ENCODE peak calls at places on chromosomes 12 and 14, in nine cellular contexts. M is heart left ventricle, U is spleen, T is lower leg skin, F is IMR-90, S is HCT116, C is HepG2, O is ovary, A is stomach. B is an unnamed sample.

GRCh38 chr12:40446385-40446784 is 221.6 kb downstream of the LRRK2 start:
- DNase-seq in S (peak; percentile 3), A (no peak), U (no peak), C (peak; percentile 12), M (no peak), O (no peak), F (peak; percentile 2), T (no peak), B (no peak)

GRCh38 chr12:15829255-15829654 is 40.1 kb upstream of the EPS8 start:
- DNase-seq in S (no peak), U (no peak), O (no peak), C (no peak), M (no peak), F (no peak), A (no peak), T (no peak), B (no peak)

GRCh38 chr14:100065942-100066574 is 836 bp downstream of the EVL start:
- DNase-seq in U (peak; percentile 85), M (peak; percentile 40), C (no peak), F (no peak), O (no peak), A (peak; percentile 41), S (no peak), T (no peak), B (no peak)

GRCh38 chr12:126747530-126748149 is 1519.3 kb upstream of the TMEM132C start:
- DNase-seq in U (peak; percentile 83), A (peak; percentile 47), C (peak; percentile 9), O (no peak), T (no peak), S (peak; percentile 16), M (peak; percentile 34), F (no peak), B (no peak)

GRCh38 chr14:65949711-65950516 is 536.3 kb upstream of the CCDC196 start:
- DNase-seq in M (peak; percentile 36), S (peak; percentile 4), C (peak; percentile 29), F (peak; percentile 12), O (no peak), T (no peak), U (no peak), A (peak; percentile 82), B (peak; percentile 72)

GRCh38 chr12:54438506-54438905 is 19.4 kb upstream of the ITGA5 start:
- DNase-seq in U (no peak), T (no peak), M (no peak), C (no peak), O (no peak), F (no peak), S (no peak), A (no peak), B (no peak)

GRCh38 chr12:76591461-76591860 is 31.9 kb upstream of the OSBPL8 start:
- DNase-seq in M (no peak), A (no peak), F (peak; percentile 48), T (peak; percentile 23), C (no peak), S (no peak), O (no peak), U (no peak), B (no peak)

GRCh38 chr12:91417649-91418048 is 235.0 kb upstream of the DCN start:
- DNase-seq in S (no peak), O (no peak), C (no peak), A (no peak), U (no peak), M (no peak), F (no peak), T (no peak), B (no peak)

GRCh38 chr14:89226789-89227489 is 190.1 kb downstream of the FOXN3 start:
- DNase-seq in M (no peak), U (no peak), C (no peak), F (no peak), S (no peak), T (peak; percentile 44), O (no peak), A (no peak), B (no peak)

GRCh38 chr14:95518045-95518751 is 1.7 kb upstream of the SYNE3 start:
- DNase-seq in M (peak; percentile 19), U (peak; percentile 58), S (no peak), F (peak; percentile 57), C (no peak), O (no peak), T (no peak), A (no peak), B (no peak)

GRCh38 chr14:95520346-95520745 is 3.9 kb upstream of the SYNE3 start:
- DNase-seq in A (no peak), M (peak; percentile 19), O (no peak), T (peak; percentile 60), S (no peak), C (no peak), F (no peak), U (no peak), B (no peak)

GRCh38 chr14:95522116-95522515 is 5.7 kb upstream of the SYNE3 start:
- DNase-seq in A (no peak), U (no peak), S (no peak), M (no peak), T (no peak), O (no peak), C (no peak), F (no peak), B (no peak)

GRCh38 chr14:95521001-95521400 is 4.6 kb upstream of the SYNE3 start:
- DNase-seq in T (no peak), M (peak; percentile 14), C (peak; percentile 43), A (no peak), U (no peak), S (no peak), O (no peak), F (no peak), B (no peak)

DNA sequence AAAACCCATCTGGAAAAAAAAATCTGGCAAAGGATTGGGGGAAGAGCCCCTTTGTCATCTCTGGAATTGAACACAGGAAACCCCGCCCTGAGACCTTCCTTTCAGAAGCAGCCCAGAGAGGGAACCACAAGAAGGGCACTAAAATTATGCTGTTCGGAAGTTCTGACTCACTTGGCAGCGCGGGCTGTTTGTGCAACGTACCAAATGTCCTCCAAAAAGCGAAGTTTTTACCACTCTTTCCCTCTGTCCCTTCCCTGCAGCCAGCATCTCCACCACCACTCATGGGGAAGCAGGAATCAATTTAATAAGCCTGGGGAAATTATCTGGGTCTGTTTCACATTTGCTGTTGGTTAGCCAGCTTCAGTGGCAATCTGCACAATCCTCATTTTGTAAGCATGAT is 3.2 kb upstream of the SYNE3 start:
- DNase-seq in U (peak; percentile 87), M (peak; percentile 63), C (no peak), O (peak; percentile 58), F (peak; percentile 77), S (peak; percentile 56), A (peak; percentile 61), T (peak; percentile 89), B (peak; percentile 90)
- TF ChIP-seq POLR2A in U (no peak), M (no peak), C (no peak), O (no peak), F (no peak), S (no peak), A (no peak), T (no peak), B (no peak)

GRCh38 chr12:118029166-118029565 is 12.7 kb downstream of the RFC5 start:
- DNase-seq in F (no peak), M (no peak), T (no peak), U (no peak), A (no peak), S (no peak), C (no peak), O (no peak), B (no peak)
- TF ChIP-seq POLR2A in F (no peak), M (no peak), T (no peak), U (no peak), A (no peak), S (no peak), C (no peak), O (no peak), B (no peak)

GRCh38 chr12:9244894-9245293 is 36.7 kb upstream of the PZP start:
- DNase-seq in S (no peak), U (no peak), M (no peak), A (no peak), T (peak; percentile 31), O (no peak), F (no peak), C (peak; percentile 1), B (no peak)
- TF ChIP-seq POLR2A in S (no peak), U (no peak), M (no peak), A (no peak), T (no peak), O (no peak), F (no peak), C (no peak), B (no peak)

GRCh38 chr12:50234347-50234746 is 49.0 kb downstream of the LIMA1 start:
- DNase-seq in T (no peak), C (no peak), S (peak; percentile 72), M (no peak), F (no peak), O (no peak), U (no peak), A (peak; percentile 32), B (no peak)
- TF ChIP-seq POLR2A in T (no peak), C (no peak), S (no peak), M (no peak), F (no peak), O (no peak), U (no peak), A (no peak), B (no peak)

GRCh38 chr12:52206309-52207040 is 14.7 kb upstream of the KRT80 start:
- DNase-seq in S (no peak), M (no peak), F (no peak), C (no peak), U (peak; percentile 58), T (no peak), O (no peak), A (no peak), B (peak; percentile 54)

GRCh38 chr12:52209321-52209720 is 17.5 kb upstream of the KRT80 start:
- DNase-seq in S (no peak), T (no peak), O (no peak), F (no peak), U (peak; percentile 36), A (no peak), C (no peak), M (no peak), B (peak; percentile 50)

GRCh38 chr12:52208424-52209165 is 16.8 kb upstream of the KRT80 start:
- DNase-seq in T (no peak), M (no peak), S (no peak), A (no peak), O (no peak), C (no peak), F (no peak), U (peak; percentile 48), B (peak; percentile 46)

GRCh38 chr12:52207106-52207505 is 15.3 kb upstream of the KRT80 start:
- DNase-seq in U (peak; percentile 44), T (no peak), A (no peak), S (no peak), O (no peak), C (no peak), M (no peak), F (no peak), B (peak; percentile 50)

GRCh38 chr12:52207895-52208294 is 16.1 kb upstream of the KRT80 start:
- DNase-seq in O (no peak), U (peak; percentile 68), A (peak; percentile 86), T (peak; percentile 78), F (peak; percentile 28), C (no peak), M (peak; percentile 77), S (no peak), B (peak; percentile 75)
- TF ChIP-seq POLR2A in O (no peak), U (no peak), A (no peak), T (no peak), F (no peak), C (no peak), M (no peak), S (no peak), B (no peak)

GRCh38 chr14:103706551-103707328 is 8.5 kb downstream of the XRCC3 start:
- DNase-seq in U (no peak), C (no peak), M (no peak), O (no peak), S (no peak), F (no peak), A (no peak), T (no peak), B (no peak)
- TF ChIP-seq POLR2A in U (no peak), C (no peak), M (no peak), O (no peak), S (no peak), F (no peak), A (no peak), T (no peak), B (no peak)

B was measured in sigmoid colon.